ENCODE peak calls at places on chromosomes 16 and 17, in six cellular contexts. D is OCI-M1, W is NCI-H774, G is mesenteric fat pad, C is mucosa of descending colon, T is NCI-H2081. F is an unnamed sample.

GRCh38 chr16:56866955-56867830 is 2.2 kb downstream of the SLC12A3 start:
- DNase-seq in C (peak), G (no peak), D (peak), T (peak), W (peak), F (no peak)

GRCh38 chr17:15651583-15652110 is 32.1 kb upstream of the FBXW10B start:
- DNase-seq in W (peak), D (peak), T (peak), G (peak), C (peak), F (no peak)

GRCh38 chr17:36851230-36851629 is 86.0 kb upstream of the LHX1 start:
- DNase-seq in T (no peak), D (no peak), C (no peak), G (no peak), W (no peak), F (no peak)

GRCh38 chr17:28347261-28347891 is 10.0 kb downstream of the POLDIP2 start:
- DNase-seq in T (no peak), G (no peak), W (no peak), C (no peak), D (no peak), F (no peak)

GRCh38 chr16:28181557-28181914 is 30.2 kb downstream of the XPO6 start:
- DNase-seq in T (no peak), D (peak), C (peak), W (no peak), G (no peak), F (no peak)

GRCh38 chr17:12789075-12789975 is at the start of gene ARHGAP44:
- DNase-seq in W (peak), T (peak), D (no peak), G (peak), C (peak), F (no peak)

GRCh38 chr17:13476722-13477121 is 125.0 kb downstream of the HS3ST3A1 start:
- DNase-seq in C (no peak), G (no peak), W (no peak), D (peak), T (no peak), F (no peak)

GRCh38 chr17:44865231-44865660 is 17.6 kb downstream of the HIGD1B start:
- DNase-seq in W (peak), G (no peak), D (peak), C (peak), T (peak), F (peak)

GRCh38 chr17:77137111-77137510 is 3.7 kb upstream of the SEC14L1 start:
- DNase-seq in W (no peak), D (no peak), T (no peak), G (peak), C (no peak), F (no peak)

GRCh38 chr17:80260791-80261158 is at the start of gene RNF213:
- DNase-seq in W (peak), T (peak), G (no peak), C (peak), D (peak), F (no peak)

GRCh38 chr17:73319766-73320165 is 8.0 kb upstream of the CDC42EP4 start:
- DNase-seq in G (no peak), D (no peak), W (no peak), T (no peak), C (no peak), F (no peak)

GRCh38 chr16:89867918-89868317 is 5.5 kb upstream of the TCF25 start:
- DNase-seq in W (no peak), C (no peak), D (no peak), T (no peak), G (no peak), F (no peak)

GRCh38 chr16:4494746-4495490 is 18.7 kb downstream of the HMOX2 start:
- DNase-seq in D (no peak), C (no peak), G (no peak), T (no peak), W (no peak), F (no peak)

GRCh38 chr17:70276931-70277330 is 107.6 kb downstream of the KCNJ2 start:
- DNase-seq in T (no peak), W (no peak), D (no peak), C (no peak), G (no peak), F (no peak)

GRCh38 chr17:70021726-70022125 is 53.3 kb upstream of the KCNJ16 start:
- DNase-seq in C (no peak), W (no peak), T (no peak), D (no peak), G (no peak), F (no peak)

GRCh38 chr16:19520861-19521331 is 1.0 kb downstream of the GDE1 start:
- DNase-seq in W (no peak), D (peak), T (no peak), G (no peak), C (peak), F (no peak)

GRCh38 chr16:79334127-79334526 is 266.4 kb downstream of the MAF start:
- DNase-seq in W (no peak), D (peak), C (peak), T (no peak), G (no peak), F (no peak)

GRCh38 chr16:70738083-70738977 is 52.5 kb upstream of the MTSS2 start:
- DNase-seq in C (no peak), G (no peak), W (no peak), T (no peak), D (peak), F (no peak)

GRCh38 chr16:50776042-50776441 is 34.2 kb downstream of the CYLD start:
- DNase-seq in D (peak), G (no peak), C (peak), W (no peak), T (no peak), F (no peak)

GRCh38 chr16:81492965-81493754 is 48.6 kb downstream of the CMIP start:
- DNase-seq in C (no peak), T (peak), D (no peak), G (no peak), W (no peak), F (no peak)

GRCh38 chr17:32461853-32462617 is 17.7 kb downstream of the PSMD11 start:
- DNase-seq in W (peak), T (peak), D (peak), C (peak), G (no peak), F (peak)

GRCh38 chr17:63774141-63774981 is at the start of gene DDX42:
- DNase-seq in C (peak), G (peak), W (peak), D (peak), T (peak), F (no peak)

GRCh38 chr17:5587431-5588032 is 3.2 kb upstream of the NLRP1 start:
- DNase-seq in D (peak), G (no peak), T (peak), C (peak), W (peak), F (no peak)

GRCh38 chr17:71413935-71414334 is 706.9 kb upstream of the SOX9 start:
- DNase-seq in T (no peak), G (no peak), D (no peak), W (no peak), C (no peak), F (no peak)

GRCh38 chr17:50354198-50354597 is 8.3 kb downstream of the XYLT2 start:
- DNase-seq in W (no peak), D (no peak), C (no peak), G (peak), T (no peak), F (no peak)

GRCh38 chr17:71764507-71764906 is 356.3 kb upstream of the SOX9 start:
- DNase-seq in T (peak), D (peak), C (peak), G (no peak), W (no peak), F (no peak)

GRCh38 chr16:69311533-69312388 is 611 bp downstream of the VPS4A start:
- DNase-seq in T (peak), G (peak), D (peak), C (peak), W (no peak), F (no peak)

GRCh38 chr17:81312624-81313325 is 17.7 kb upstream of the SLC38A10 start:
- DNase-seq in C (no peak), G (no peak), D (no peak), T (no peak), W (no peak), F (no peak)

GRCh38 chr17:76195281-76196096 is 44.8 kb downstream of the RNF157 start:
- DNase-seq in D (no peak), W (no peak), T (no peak), G (no peak), C (no peak), F (no peak)

GRCh38 chr17:1931759-1932579 is 93.2 kb downstream of the RTN4RL1 start:
- DNase-seq in T (peak), G (no peak), W (peak), C (peak), D (no peak), F (no peak)

GRCh38 chr16:58111331-58111627 is 17.9 kb downstream of the CFAP20 start:
- DNase-seq in D (no peak), C (no peak), W (no peak), G (peak), T (no peak), F (no peak)

GRCh38 chr16:19419691-19420060 is 2.0 kb downstream of the TMC5 start:
- DNase-seq in G (no peak), W (no peak), D (no peak), T (no peak), C (no peak), F (no peak)